ENCODE peak calls at places on chromosomes 4 and X, in eight cellular contexts. H is NCI-H1092, C is stromal cell of bone marrow, V is GM04504, M is sciatic nerve, I is brain microvascular endothelial cell, K is tibial nerve, T is GM10248. Y is an unnamed sample.

GRCh38 chrX:140141444-140142029 is 176.2 kb upstream of the CXorf66 start:
- DNase-seq in H (peak; percentile 9), C (peak; percentile 9), V (no peak), M (no peak), I (peak; percentile 2), K (peak; percentile 14), T (peak; percentile 34), Y (no peak)

GRCh38 chr4:164807611-164808010 is 53.7 kb downstream of the SMIM31 start:
- DNase-seq in H (no peak), C (peak; percentile 18), V (no peak), M (no peak), I (peak; percentile 16), K (no peak), T (no peak), Y (no peak)

GRCh38 chr4:35511851-35512250 is 732.5 kb downstream of the ARAP2 start:
- DNase-seq in H (no peak), C (no peak), V (no peak), M (no peak), I (no peak), K (no peak), T (no peak), Y (no peak)

GRCh38 chrX:77785746-77786548 is at the start of gene ATRX:
- DNase-seq in H (peak; percentile 90), C (peak; percentile 59), V (peak; percentile 42), M (peak; percentile 76), I (peak; percentile 74), K (peak; percentile 44), T (peak; percentile 81), Y (peak; percentile 53)

GRCh38 chrX:10159069-10159468 is 2.3 kb downstream of the CLCN4 start:
- DNase-seq in H (no peak), C (no peak), V (no peak), M (no peak), I (no peak), K (no peak), T (no peak), Y (no peak)

GRCh38 chr4:128294464-128294863 is 6.9 kb upstream of the PGRMC2 start:
- DNase-seq in H (no peak), C (no peak), V (no peak), M (no peak), I (no peak), K (no peak), T (no peak), Y (no peak)

GRCh38 chr4:122117743-122118142 is 34.4 kb upstream of the BLTP1 start:
- DNase-seq in H (no peak), C (peak; percentile 9), V (peak; percentile 28), M (no peak), I (no peak), K (no peak), T (no peak), Y (peak; percentile 8)

GRCh38 chrX:22634081-22634480 is 361.4 kb downstream of the CBLL2 start:
- DNase-seq in H (no peak), C (peak; percentile 89), V (peak; percentile 44), M (no peak), I (peak; percentile 88), K (no peak), T (no peak), Y (no peak)

GRCh38 chr4:28279249-28279648 is 1418.6 kb downstream of the STIM2 start:
- DNase-seq in H (no peak), C (no peak), V (no peak), M (no peak), I (no peak), K (no peak), T (no peak), Y (no peak)

GRCh38 chrX:42276982-42277690 is 353.8 kb upstream of the CASK start:
- DNase-seq in H (no peak), C (no peak), V (no peak), M (no peak), I (no peak), K (no peak), T (no peak), Y (no peak)

GRCh38 chr4:110533940-110534339 is 58.0 kb downstream of the ENPEP start:
- DNase-seq in H (no peak), C (peak; percentile 91), V (peak; percentile 85), M (no peak), I (peak; percentile 97), K (no peak), T (no peak), Y (no peak)

GRCh38 chr4:74534936-74535335 is 90.0 kb downstream of the AREG start:
- DNase-seq in H (no peak), C (no peak), V (no peak), M (no peak), I (no peak), K (no peak), T (no peak), Y (no peak)

GRCh38 chrX:48971325-48972213 is at the start of gene KCND1:
- DNase-seq in H (peak; percentile 47), C (peak; percentile 30), V (no peak), M (peak; percentile 67), I (peak; percentile 2), K (peak; percentile 15), T (no peak), Y (no peak)

GRCh38 chrX:71227370-71228062 is 4.5 kb downstream of the GJB1 start:
- DNase-seq in H (no peak), C (no peak), V (no peak), M (no peak), I (no peak), K (no peak), T (no peak), Y (no peak)

Y was measured in CD4-positive, alpha-beta T cell.